ENCODE peak calls at places on chromosome 4, in nine cellular contexts. K is HCT116, N is K562, F is endothelial cell of umbilical vein, Y is GM12891, R is breast epithelium, W is transverse colon, O is H1, C is suprapubic skin. E is an unnamed sample.

GRCh38 chr4:185202984-185203379 is 818 bp downstream of the CFAP97 start:
- DNase-seq in C (no peak), N (no peak), Y (no peak), R (no peak), O (no peak), K (no peak), W (no peak), F (no peak), E (no peak)

GRCh38 chr4:114034189-114034588 is 54.7 kb upstream of the ARSJ start:
- DNase-seq in F (no peak), R (no peak), Y (no peak), K (no peak), O (no peak), C (no peak), W (no peak), N (no peak), E (no peak)

GRCh38 chr4:96063639-96064038 is 223.7 kb downstream of the PDHA2 start:
- DNase-seq in Y (no peak), N (no peak), K (no peak), O (no peak), W (no peak), C (no peak), R (no peak), F (no peak), E (no peak)

GRCh38 chr4:62434921-62435320 is 1234.8 kb downstream of the ADGRL3 start:
- DNase-seq in C (no peak), K (no peak), W (no peak), N (no peak), O (no peak), Y (no peak), F (no peak), R (no peak), E (no peak)

GRCh38 chr4:108060686-108061321 is 71.1 kb downstream of the HADH start:
- DNase-seq in W (no peak), R (no peak), F (no peak), O (no peak), N (no peak), C (no peak), Y (no peak), K (no peak), E (no peak)

GRCh38 chr4:41257257-41257900 is 651 bp downstream of the UCHL1 start:
- DNase-seq in O (no peak), R (no peak), N (no peak), K (no peak), Y (peak; percentile 44), C (no peak), F (peak; percentile 36), W (peak; percentile 64), E (peak; percentile 41)

GRCh38 chr4:151745727-151746231 is 15.0 kb downstream of the GATB start:
- DNase-seq in W (no peak), C (no peak), R (no peak), K (no peak), Y (no peak), N (peak; percentile 26), O (no peak), F (no peak), E (no peak)

GRCh38 chr4:30460818-30461217 is 259.4 kb upstream of the PCDH7 start:
- DNase-seq in F (no peak), R (no peak), O (no peak), C (no peak), K (no peak), N (no peak), W (no peak), Y (no peak), E (no peak)

GRCh38 chr4:20368926-20369325 is 117.2 kb downstream of the SLIT2 start:
- DNase-seq in K (no peak), F (no peak), Y (no peak), R (no peak), W (no peak), C (no peak), O (no peak), N (no peak), E (no peak)

GRCh38 chr4:27272264-27272663 is 411.6 kb downstream of the STIM2 start:
- DNase-seq in N (no peak), K (no peak), O (no peak), W (no peak), Y (no peak), R (no peak), F (no peak), C (no peak), E (no peak)

GRCh38 chr4:5874811-5875465 is 17.9 kb downstream of the CRMP1 start:
- DNase-seq in R (no peak), O (no peak), Y (no peak), N (no peak), W (no peak), K (no peak), F (no peak), C (no peak), E (no peak)

GRCh38 chr4:106384878-106385277 is 16.3 kb upstream of the GIMD1 start:
- DNase-seq in R (no peak), W (no peak), C (no peak), F (no peak), O (no peak), Y (no peak), K (no peak), N (no peak), E (no peak)

GRCh38 chr4:19195696-19196095 is 1056.0 kb upstream of the SLIT2 start:
- DNase-seq in N (no peak), Y (no peak), K (no peak), R (no peak), C (no peak), O (peak; percentile 39), W (no peak), F (no peak), E (no peak)

GRCh38 chr4:157576671-157577070 is 356.1 kb downstream of the GRIA2 start:
- DNase-seq in Y (no peak), N (no peak), W (no peak), C (no peak), R (no peak), K (no peak), O (no peak), F (no peak), E (no peak)

GRCh38 chr4:106041294-106042002 is 146.2 kb downstream of the NPNT start:
- DNase-seq in W (no peak), Y (no peak), N (no peak), C (no peak), R (no peak), K (no peak), F (no peak), O (no peak), E (no peak)

GRCh38 chr4:76625316-76625715 is 190.3 kb downstream of the SHROOM3 start:
- DNase-seq in Y (no peak), F (no peak), R (no peak), K (no peak), C (no peak), W (no peak), N (no peak), O (no peak), E (no peak)

GRCh38 chr4:76622126-76622525 is 187.1 kb downstream of the SHROOM3 start:
- DNase-seq in F (no peak), N (no peak), C (no peak), R (no peak), K (no peak), W (peak; percentile 27), O (no peak), Y (no peak), E (no peak)

GRCh38 chr4:76622717-76623116 is 187.7 kb downstream of the SHROOM3 start:
- DNase-seq in O (no peak), W (no peak), K (no peak), N (no peak), F (no peak), R (no peak), Y (no peak), C (no peak), E (no peak)

GRCh38 chr4:76623217-76624060 is 188.4 kb downstream of the SHROOM3 start:
- DNase-seq in Y (no peak), N (no peak), W (no peak), K (no peak), O (no peak), R (no peak), C (no peak), F (no peak), E (no peak)

GRCh38 chr4:76624271-76624681 is 189.2 kb downstream of the SHROOM3 start:
- DNase-seq in W (no peak), N (no peak), O (no peak), Y (no peak), F (no peak), C (no peak), K (no peak), R (peak; percentile 71), E (no peak)
- TF ChIP-seq POLR2AphosphoS5 in W (no peak), N (no peak), O (no peak), Y (no peak), F (no peak), C (no peak), K (no peak), R (peak; percentile 52), E (no peak)

GRCh38 chr4:55853484-55854046 is at the start of gene EXOC1:
- DNase-seq in F (peak; percentile 97), O (peak; percentile 87), W (peak; percentile 100), R (peak; percentile 97), K (peak; percentile 93), C (peak; percentile 99), Y (peak; percentile 68), N (peak; percentile 95), E (peak; percentile 73)
- TF ChIP-seq POLR2A in F (peak; percentile 83), O (no peak), W (peak; percentile 76), R (peak; percentile 51), K (peak; percentile 32), C (peak; percentile 51), Y (peak; percentile 74), N (peak; percentile 89), E (peak; percentile 83)

GRCh38 chr4:141126769-141127168 is 6.5 kb downstream of the RNF150 start:
- DNase-seq in N (no peak), K (no peak), Y (no peak), F (no peak), O (no peak), R (no peak), C (no peak), W (no peak), E (no peak)

GRCh38 chr4:141124224-141124623 is 9.0 kb downstream of the RNF150 start:
- DNase-seq in C (no peak), F (no peak), Y (no peak), K (no peak), W (no peak), N (no peak), O (no peak), R (no peak), E (no peak)

GRCh38 chr4:141131738-141132688 is 1.3 kb downstream of the RNF150 start:
- DNase-seq in R (no peak), O (no peak), Y (no peak), F (peak; percentile 30), N (no peak), W (peak; percentile 10), K (no peak), C (peak; percentile 78), E (no peak)

GRCh38 chr4:141130947-141131545 is 2.2 kb downstream of the RNF150 start:
- DNase-seq in F (no peak), K (no peak), W (no peak), Y (no peak), R (no peak), N (no peak), O (no peak), C (no peak), E (no peak)

GRCh38 chr4:141127884-141128283 is 5.4 kb downstream of the RNF150 start:
- DNase-seq in N (no peak), R (peak; percentile 17), K (no peak), W (no peak), C (no peak), Y (no peak), F (no peak), O (no peak), E (no peak)
- TF ChIP-seq POLR2AphosphoS5 in N (no peak), R (no peak), K (no peak), W (no peak), C (no peak), Y (no peak), F (no peak), O (no peak), E (no peak)

GRCh38 chr4:8440491-8441311 is at the start of the genes ACOX3 and TRMT44:
- DNase-seq in W (peak; percentile 95), Y (peak; percentile 84), F (peak; percentile 96), K (peak; percentile 78), C (peak; percentile 95), N (peak; percentile 91), O (peak; percentile 57), R (peak; percentile 93), E (peak; percentile 80)
- TF ChIP-seq POLR2A in W (peak; percentile 73), Y (peak; percentile 90), F (peak; percentile 77), K (peak; percentile 63), C (peak; percentile 54), N (peak; percentile 83), O (peak; percentile 37), R (peak; percentile 66), E (peak; percentile 75)